ENCODE peak calls at places on chromosome 7, in five cellular contexts. N is HL-60, T is spleen, P is K562, X is transverse colon. K is an unnamed sample.

GRCh38 chr7:115227473-115228235 is 305.8 kb downstream of the MDFIC start:
- DNase-seq in P (no peak), N (no peak), X (no peak), T (no peak), K (no peak)

GRCh38 chr7:129150199-129150996 is 5.9 kb downstream of the TSPAN33 start:
- DNase-seq in T (no peak), N (peak), X (no peak), P (peak), K (no peak)

GRCh38 chr7:4800926-4801838 is 25.8 kb downstream of the AP5Z1 start:
- DNase-seq in N (no peak), T (no peak), X (no peak), P (no peak), K (no peak)

GRCh38 chr7:129376076-129376777 is 58.0 kb upstream of the STRIP2 start:
- DNase-seq in X (peak), T (no peak), P (peak), N (peak), K (peak)

GRCh38 chr7:13882051-13882450 is 107.4 kb downstream of the ETV1 start:
- DNase-seq in N (no peak), T (no peak), P (no peak), X (no peak), K (no peak)

GRCh38 chr7:138115047-138115446 is 38.8 kb downstream of the AKR1D1 start:
- DNase-seq in X (no peak), N (no peak), T (no peak), P (no peak), K (no peak)

GRCh38 chr7:137130751-137131158 is 212.8 kb downstream of the PTN start:
- DNase-seq in N (no peak), T (peak), P (no peak), X (no peak), K (no peak)

GRCh38 chr7:95473276-95473985 is 12.3 kb upstream of the ASB4 start:
- DNase-seq in N (no peak), P (no peak), X (no peak), T (no peak), K (no peak)

GRCh38 chr7:28362812-28363211 is 49.5 kb upstream of the CREB5 start:
- DNase-seq in N (no peak), T (no peak), X (no peak), P (no peak), K (no peak)

GRCh38 chr7:11155883-11156282 is 182.2 kb downstream of the PHF14 start:
- DNase-seq in T (no peak), P (no peak), X (no peak), N (no peak), K (no peak)

DNA sequence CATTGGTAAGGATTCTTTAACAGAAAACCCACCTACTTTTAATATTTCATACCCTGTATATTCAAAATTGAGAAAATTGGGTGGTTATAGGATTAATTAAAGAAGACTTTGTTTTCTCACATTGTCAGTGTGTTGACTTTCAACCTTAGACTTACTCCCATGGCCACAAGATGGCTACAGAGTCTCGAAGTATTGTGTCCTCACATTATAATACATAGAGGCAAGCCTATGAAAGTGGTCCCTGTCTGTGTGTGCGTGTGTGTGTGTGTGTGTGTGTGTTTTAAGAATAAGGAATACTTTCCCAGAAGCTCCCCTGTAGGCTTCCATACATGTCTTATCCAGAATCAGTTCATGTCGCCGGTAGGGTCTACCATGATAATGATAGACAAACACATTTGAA is 180.0 kb downstream of the PHF14 start:
- DNase-seq in N (no peak), X (no peak), P (no peak), T (no peak), K (no peak)
- TF ChIP-seq POLR2AphosphoS5 in N (no peak), X (no peak), P (no peak), T (no peak), K (no peak)

DNA sequence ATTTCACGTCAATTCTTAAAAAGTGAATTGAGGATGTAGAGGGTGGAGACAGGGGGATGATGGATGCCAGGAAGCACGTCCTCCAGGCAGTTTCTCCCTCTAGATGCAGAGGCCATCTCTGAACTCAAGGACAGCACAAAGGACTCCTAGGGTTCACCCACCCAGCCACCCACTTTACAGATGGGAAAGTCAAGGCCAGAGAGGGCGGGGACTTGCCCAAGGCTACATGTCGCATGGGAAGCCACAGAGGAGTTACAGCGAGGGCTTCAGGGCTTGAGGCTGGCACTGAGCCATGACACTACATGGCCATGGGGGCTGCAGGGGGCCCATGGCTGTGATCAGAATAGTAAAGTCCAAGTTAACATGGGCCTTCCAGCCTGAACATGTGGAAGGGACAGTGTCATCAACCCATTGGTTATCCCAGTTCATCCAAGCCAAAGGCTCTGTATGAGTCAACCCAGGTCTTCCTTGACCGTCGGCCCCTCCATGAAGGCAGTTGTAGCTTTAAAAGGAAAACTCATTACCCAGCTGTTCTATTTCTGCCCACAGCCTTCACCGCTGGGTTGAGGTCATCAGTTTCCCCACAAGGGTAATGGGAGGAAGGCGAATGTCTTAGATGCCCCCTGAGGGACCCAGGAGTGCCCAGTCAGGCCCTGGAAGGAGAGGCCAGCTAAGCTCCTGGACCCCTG is 24.3 kb upstream of the KPNA7 start:
- DNase-seq in X (no peak), N (no peak), P (no peak), T (no peak), K (no peak)
- TF ChIP-seq POLR2AphosphoS5 in X (no peak), N (no peak), P (no peak), T (no peak), K (no peak)

DNA sequence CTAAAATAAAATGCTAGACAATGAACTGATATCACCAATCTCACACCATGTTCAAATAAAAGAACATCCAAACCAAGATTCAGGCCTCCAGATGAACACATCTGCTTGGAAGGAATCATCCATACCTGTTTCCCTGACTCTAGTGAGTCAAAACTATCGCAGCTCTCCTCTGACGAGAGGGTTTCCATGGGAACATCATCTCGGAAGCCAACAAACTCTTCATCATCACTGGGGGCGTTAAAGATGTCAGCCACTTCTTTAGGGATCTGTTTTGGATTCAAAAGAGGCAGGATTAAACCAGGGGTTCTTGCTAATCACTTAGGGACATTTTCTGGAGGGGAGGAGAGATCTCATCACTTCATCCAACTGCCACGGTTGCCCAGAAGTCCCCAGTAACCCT is 29.1 kb downstream of the CDCA7L start:
- DNase-seq in P (no peak), X (no peak), T (no peak), N (no peak), K (no peak)
- TF ChIP-seq POLR2AphosphoS5 in P (no peak), X (no peak), T (no peak), N (no peak), K (no peak)

GRCh38 chr7:155953501-155953778 is 141.2 kb upstream of the SHH start:
- DNase-seq in T (no peak), N (no peak), X (no peak), P (no peak), K (no peak)

GRCh38 chr7:155955367-155955635 is 143.0 kb upstream of the SHH start:
- DNase-seq in P (no peak), X (no peak), N (no peak), T (no peak), K (no peak)

GRCh38 chr7:155954550-155955366 is 142.5 kb upstream of the SHH start:
- DNase-seq in N (no peak), P (no peak), X (no peak), T (no peak), K (no peak)

GRCh38 chr7:155951554-155952158 is 139.4 kb upstream of the SHH start:
- DNase-seq in X (peak), T (no peak), N (no peak), P (no peak), K (no peak)

DNA sequence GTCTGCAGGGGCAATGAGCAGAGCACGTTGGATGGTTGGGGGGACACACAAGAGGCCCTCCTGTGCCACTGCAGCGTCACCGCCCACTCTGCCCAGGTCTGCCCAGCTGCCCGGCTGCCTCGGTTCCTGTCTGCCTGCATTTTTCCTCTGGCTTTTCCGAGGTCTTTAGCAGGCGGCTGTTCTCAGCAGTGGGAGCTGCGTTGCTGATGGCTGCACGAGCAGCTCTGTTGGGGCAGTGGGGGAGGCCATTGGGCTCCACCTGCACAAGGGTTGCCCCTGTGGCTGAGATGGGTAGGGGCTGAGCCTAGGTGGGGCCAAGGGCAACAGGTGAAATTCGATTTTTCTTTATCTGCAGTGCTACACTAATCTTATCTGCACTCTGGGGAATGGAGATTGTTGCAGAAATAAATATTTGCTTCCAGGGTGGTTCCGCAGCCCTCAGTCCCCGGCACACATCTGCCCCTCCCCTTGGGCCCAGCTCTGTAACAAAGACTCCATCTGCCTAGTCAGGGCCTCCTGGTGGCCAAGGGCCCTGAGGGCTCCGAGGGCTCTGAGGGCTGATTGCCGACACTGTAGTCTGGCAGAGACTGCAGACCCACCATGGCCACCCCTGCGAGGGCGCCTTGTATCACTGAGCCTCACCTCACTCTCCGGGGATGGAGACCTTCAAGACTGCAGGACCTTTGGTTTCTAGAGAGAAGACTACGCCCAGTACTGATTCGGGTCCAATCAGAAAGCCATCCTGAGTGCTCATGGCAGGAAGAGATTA is 141.7 kb upstream of the SHH start:
- DNase-seq in T (no peak), N (no peak), X (no peak), P (no peak), K (no peak)
- TF ChIP-seq POLR2AphosphoS5 in T (no peak), N (no peak), X (no peak), P (no peak), K (no peak)

GRCh38 chr7:73861305-73861704 is 346 bp downstream of the TMEM270 start:
- DNase-seq in P (no peak), X (no peak), N (no peak), T (no peak), K (no peak)
- TF ChIP-seq POLR2AphosphoS5 in P (no peak), X (no peak), N (no peak), T (no peak), K (no peak)

DNA sequence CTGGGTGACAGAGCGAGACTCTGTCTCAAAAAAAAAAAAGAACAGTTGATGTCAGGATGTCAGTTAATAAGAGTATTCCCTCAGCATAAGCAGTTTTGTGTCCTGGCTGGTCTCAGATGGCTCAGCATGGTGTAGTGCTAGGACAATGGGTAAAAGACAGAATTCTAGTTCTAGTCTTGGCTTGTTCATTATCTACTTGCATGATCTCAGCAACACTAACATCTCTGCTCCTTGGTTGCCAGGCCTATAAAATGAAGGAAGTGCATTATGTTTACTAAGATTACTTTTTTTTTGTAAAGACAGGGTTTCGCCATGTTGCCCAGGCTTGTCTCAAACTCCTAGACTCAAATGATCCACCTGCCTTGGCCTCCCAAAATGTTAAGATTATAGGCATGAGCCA is 84.3 kb upstream of the SP8 start:
- DNase-seq in T (no peak), X (no peak), P (no peak), N (no peak), K (no peak)
- TF ChIP-seq POLR2AphosphoS5 in T (no peak), X (no peak), P (no peak), N (no peak), K (no peak)

DNA sequence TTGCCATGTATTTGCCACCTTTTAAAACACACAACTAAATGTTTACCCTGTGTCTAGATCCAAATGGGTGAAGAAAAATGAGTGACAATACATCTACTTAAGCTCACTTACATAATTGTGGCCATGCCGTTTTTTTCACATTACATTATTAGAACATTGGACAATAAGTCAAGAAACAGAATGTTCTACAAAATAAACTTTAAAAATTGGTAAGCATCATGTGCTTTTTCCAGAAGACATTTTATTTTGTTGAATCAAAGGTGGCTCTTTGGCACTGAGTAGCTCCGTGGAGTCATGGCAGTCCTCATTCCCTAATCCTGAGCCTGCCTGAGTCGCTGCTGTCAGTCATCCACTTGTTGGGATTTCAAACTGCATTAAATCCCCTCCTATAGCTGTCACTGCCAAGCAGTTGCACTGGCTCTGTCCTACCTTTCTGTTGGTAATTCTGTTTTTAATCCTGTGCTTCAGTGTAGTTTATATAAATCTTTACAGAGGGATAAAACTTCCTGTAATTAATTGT is 32.3 kb downstream of the CAV1 start:
- DNase-seq in P (no peak), N (no peak), T (no peak), X (no peak), K (no peak)
- TF ChIP-seq POLR2AphosphoS5 in P (no peak), N (no peak), T (no peak), X (no peak), K (no peak)

GRCh38 chr7:20287317-20287716 is 43.4 kb upstream of the ITGB8 start:
- DNase-seq in T (no peak), X (no peak), N (no peak), P (no peak), K (no peak)

GRCh38 chr7:20283997-20284396 is 46.7 kb upstream of the ITGB8 start:
- DNase-seq in T (no peak), P (no peak), N (no peak), X (no peak), K (no peak)

GRCh38 chr7:20282960-20283359 is 47.7 kb upstream of the ITGB8 start:
- DNase-seq in N (no peak), P (no peak), T (no peak), X (no peak), K (no peak)

GRCh38 chr7:20283385-20283784 is 47.3 kb upstream of the ITGB8 start:
- DNase-seq in P (no peak), X (no peak), T (no peak), N (no peak), K (no peak)

GRCh38 chr7:20284398-20285143 is 46.1 kb upstream of the ITGB8 start:
- DNase-seq in N (no peak), T (no peak), X (no peak), P (no peak), K (no peak)
- TF ChIP-seq POLR2AphosphoS5 in N (no peak), T (no peak), X (no peak), P (no peak), K (no peak)